ENCODE peak calls at places on chromosomes 4 and X, in ten cellular contexts. F, O, R, G, K, P, V, L, A and I are unnamed samples.
A peak's percentile ranks its signal among the peaks of the same experiment; 100 is the strongest.

GRCh38 chr4:118834960-118835895 is 698 bp downstream of the SEC24D start:
- DNase-seq in G (no peak), O (no peak), A (peak; percentile 57), F (peak; percentile 10), V (peak; percentile 76), L (peak; percentile 80), P (peak; percentile 82), K (peak; percentile 8), R (peak; percentile 56), I (no peak)

GRCh38 chrX:88613338-88613737 is 133.7 kb upstream of the CPXCR1 start:
- DNase-seq in P (peak; percentile 0), R (no peak), V (no peak), G (no peak), L (no peak), A (no peak), O (no peak), F (no peak), K (no peak), I (no peak)

GRCh38 chr4:183100298-183100599 is 1.2 kb downstream of the WWC2 start:
- DNase-seq in L (no peak), F (no peak), O (no peak), R (no peak), P (no peak), V (no peak), A (no peak), G (no peak), K (no peak), I (no peak)

GRCh38 chr4:8053688-8054449 is 104.7 kb downstream of the ABLIM2 start:
- DNase-seq in O (no peak), R (no peak), F (no peak), A (no peak), V (no peak), K (no peak), L (no peak), P (no peak), G (no peak), I (no peak)

GRCh38 chr4:98262431-98262830 is 1.2 kb downstream of the RAP1GDS1 start:
- DNase-seq in L (no peak), A (no peak), R (no peak), V (no peak), P (peak; percentile 18), K (no peak), G (no peak), O (no peak), F (no peak), I (no peak)

GRCh38 chr4:185734214-185734613 is 77.8 kb downstream of the SORBS2 start:
- DNase-seq in O (no peak), F (no peak), A (no peak), K (no peak), P (no peak), L (no peak), G (no peak), R (no peak), V (no peak), I (no peak)

GRCh38 chr4:118268780-118269179 is 84.0 kb downstream of the PRSS12 start:
- DNase-seq in K (no peak), G (no peak), V (no peak), L (no peak), O (no peak), P (no peak), A (no peak), R (no peak), F (no peak), I (no peak)

GRCh38 chr4:185504098-185505047 is 30.9 kb downstream of the PDLIM3 start:
- DNase-seq in V (peak; percentile 51), P (no peak), K (no peak), O (no peak), F (no peak), A (no peak), G (no peak), L (no peak), R (peak; percentile 74), I (no peak)

GRCh38 chrX:20418379-20418778 is 151.7 kb upstream of the RPS6KA3 start:
- DNase-seq in P (no peak), O (no peak), V (no peak), F (no peak), A (no peak), L (no peak), K (no peak), G (no peak), R (no peak), I (no peak)

GRCh38 chr4:143356493-143356892 is 19.8 kb downstream of the GAB1 start:
- DNase-seq in L (no peak), A (no peak), G (no peak), K (no peak), V (no peak), R (no peak), F (no peak), P (peak; percentile 83), O (no peak), I (no peak)

GRCh38 chr4:113575391-113575790 is 186.1 kb downstream of the CAMK2D start:
- DNase-seq in K (no peak), L (no peak), F (no peak), O (no peak), R (no peak), G (no peak), A (no peak), V (no peak), P (no peak), I (no peak)

GRCh38 chr4:52840531-52841350 is 21.4 kb upstream of the RASL11B start:
- DNase-seq in V (no peak), G (no peak), L (no peak), F (no peak), R (no peak), P (no peak), A (no peak), K (no peak), O (no peak), I (no peak)

GRCh38 chr4:69092190-69092589 is 4.1 kb upstream of the UGT2B7 start:
- DNase-seq in K (no peak), V (peak; percentile 37), O (no peak), G (peak; percentile 80), A (no peak), L (no peak), F (no peak), P (peak; percentile 62), R (no peak), I (no peak)

GRCh38 chr4:20618010-20618409 is 82.2 kb upstream of the PACRGL start:
- DNase-seq in G (no peak), K (no peak), L (no peak), V (no peak), R (no peak), A (no peak), F (no peak), O (no peak), P (no peak), I (no peak)

GRCh38 chr4:4182835-4183568 is 43.7 kb downstream of the OTOP1 start:
- DNase-seq in G (no peak), V (no peak), L (no peak), A (no peak), O (no peak), P (no peak), K (no peak), F (no peak), R (peak; percentile 7), I (no peak)

GRCh38 chrX:153974003-153974725 is 1.6 kb downstream of the TMEM187 start:
- DNase-seq in L (no peak), O (no peak), F (no peak), G (no peak), A (no peak), P (no peak), K (no peak), V (no peak), R (no peak), I (no peak)

GRCh38 chr4:89549907-89550306 is 242.3 kb upstream of the GPRIN3 start:
- DNase-seq in O (no peak), P (peak; percentile 50), V (peak; percentile 30), R (no peak), G (no peak), F (no peak), K (no peak), A (peak; percentile 45), L (no peak), I (no peak)

GRCh38 chr4:152680988-152681731 is 1.4 kb upstream of the TMEM154 start:
- DNase-seq in O (no peak), P (peak; percentile 99), G (peak; percentile 97), A (peak; percentile 2), L (no peak), V (no peak), F (no peak), R (no peak), K (no peak), I (no peak)

GRCh38 chr4:142615324-142615665 is 230.8 kb downstream of the INPP4B start:
- DNase-seq in G (no peak), R (no peak), V (no peak), F (no peak), L (peak; percentile 67), P (peak; percentile 51), K (no peak), O (no peak), A (no peak), I (no peak)

GRCh38 chr4:929970-930625 is 2.0 kb downstream of the GAK start:
- DNase-seq in L (no peak), F (no peak), R (no peak), K (no peak), G (no peak), V (no peak), O (no peak), P (peak; percentile 35), A (no peak), I (no peak)

GRCh38 chr4:73727685-73728084 is 12.7 kb upstream of the CXCL8 start:
- DNase-seq in A (no peak), V (no peak), G (no peak), F (no peak), P (peak; percentile 85), R (no peak), L (no peak), O (no peak), K (no peak), I (no peak)

GRCh38 chr4:10951306-10951705 is 266.7 kb upstream of the CLNK start:
- DNase-seq in K (no peak), R (no peak), F (no peak), A (no peak), V (no peak), L (no peak), G (no peak), O (no peak), P (peak; percentile 79), I (no peak)